ENCODE peak calls at places on chromosomes 7 and 10, in nine cellular contexts. P is IMR-90; S is cardiac muscle cell; J is GM23338; C is CD8-positive, alpha-beta memory T cell; W is transverse colon; I is stomach; H is thoracic aorta; N is BE2C. L is an unnamed sample.
A peak's percentile ranks its signal among the peaks of the same experiment; 100 is the strongest.

GRCh38 chr7:97025983-97026704 is 1.5 kb upstream of the DLX5 start:
- DNase-seq in W (no peak), J (peak; percentile 38), N (no peak), P (no peak), H (no peak), S (peak; percentile 11), I (peak; percentile 48), C (no peak), L (no peak)

GRCh38 chr7:37901236-37901827 is 15.3 kb downstream of the SFRP4 start:
- DNase-seq in H (no peak), J (peak; percentile 74), I (no peak), N (no peak), W (no peak), C (no peak), P (peak; percentile 15), S (peak; percentile 74), L (no peak)

GRCh38 chr7:2554654-2555053 is 670 bp downstream of the BRAT1 start:
- DNase-seq in H (no peak), P (no peak), I (no peak), N (peak; percentile 39), C (no peak), J (no peak), S (no peak), W (no peak), L (no peak)

GRCh38 chr10:77641788-77642397 is 4.3 kb upstream of the KCNMA1 start:
- DNase-seq in J (peak; percentile 91), W (peak; percentile 64), C (peak; percentile 20), H (peak; percentile 77), I (peak; percentile 77), S (peak; percentile 83), N (peak; percentile 72), P (peak; percentile 83), L (peak; percentile 21)

GRCh38 chr10:44788147-44788819 is 122.9 kb upstream of the TMEM72 start:
- DNase-seq in P (peak; percentile 45), N (no peak), C (no peak), W (no peak), J (no peak), I (no peak), S (no peak), H (no peak), L (no peak)

GRCh38 chr7:130240240-130240639 is 26.4 kb upstream of the CPA2 start:
- DNase-seq in J (no peak), N (no peak), S (no peak), W (no peak), I (no peak), H (no peak), P (no peak), C (no peak), L (no peak)

GRCh38 chr10:89090760-89091455 is 100.3 kb downstream of the FAS start:
- DNase-seq in I (no peak), H (no peak), P (peak; percentile 36), J (no peak), N (no peak), S (peak; percentile 64), W (no peak), C (no peak), L (no peak)

GRCh38 chr10:24288581-24288980 is 79.6 kb downstream of the KIAA1217 start:
- DNase-seq in H (no peak), J (no peak), S (no peak), W (no peak), C (no peak), N (no peak), P (no peak), I (no peak), L (no peak)

GRCh38 chr10:63416376-63416775 is 49.4 kb downstream of the JMJD1C start:
- DNase-seq in S (no peak), W (no peak), C (no peak), J (no peak), P (peak; percentile 43), H (no peak), N (no peak), I (no peak), L (no peak)

GRCh38 chr7:158423190-158423555 is 164.4 kb downstream of the PTPRN2 start:
- DNase-seq in P (no peak), W (no peak), S (no peak), J (no peak), I (no peak), H (no peak), C (no peak), N (no peak), L (no peak)

GRCh38 chr10:131726460-131726861 is 174.3 kb upstream of the PPP2R2D start:
- DNase-seq in I (peak; percentile 43), C (no peak), W (no peak), J (peak; percentile 65), H (no peak), N (no peak), S (peak; percentile 4), P (no peak), L (no peak)

GRCh38 chr7:6160191-6160623 is 112.2 kb downstream of the CYTH3 start:
- DNase-seq in N (peak; percentile 82), H (no peak), W (peak; percentile 44), J (peak; percentile 83), C (no peak), P (peak; percentile 65), S (peak; percentile 88), I (peak; percentile 51), L (no peak)

GRCh38 chr7:152553671-152554317 is 118.0 kb upstream of the KMT2C start:
- DNase-seq in N (no peak), H (no peak), I (no peak), J (peak; percentile 65), S (no peak), W (no peak), C (no peak), P (no peak), L (no peak)

GRCh38 chr7:46281071-46281470 is 360.0 kb upstream of the IGFBP3 start:
- DNase-seq in I (no peak), S (no peak), N (no peak), H (no peak), W (no peak), J (peak; percentile 15), C (no peak), P (no peak), L (no peak)

GRCh38 chr10:11231285-11231684 is 213.6 kb downstream of the CELF2 start:
- DNase-seq in J (no peak), P (no peak), N (no peak), W (no peak), S (no peak), I (no peak), H (no peak), C (no peak), L (no peak)
- H3K27me3 ChIP-seq in J (no peaks in the 10 kb centered on the region), P (no peaks in the 10 kb centered on the region), N (no peaks in the 10 kb centered on the region), W (no peaks in the 10 kb centered on the region), S (no peaks in the 10 kb centered on the region), I (no peaks in the 10 kb centered on the region), H (no peaks in the 10 kb centered on the region), C (no peaks in the 10 kb centered on the region), L (no peaks in the 10 kb centered on the region)

GRCh38 chr7:107244613-107245012 is 75.8 kb downstream of the HBP1 start:
- DNase-seq in H (no peak), W (no peak), J (no peak), I (no peak), N (no peak), C (no peak), S (no peak), P (no peak), L (no peak)
- H3K4me1 ChIP-seq in H (no peaks in the 10 kb centered on the region), W (no peaks in the 10 kb centered on the region), J (peaks cover 3% of the 10 kb centered on the region), I (no peaks in the 10 kb centered on the region), N (no peaks in the 10 kb centered on the region), C (no peaks in the 10 kb centered on the region), S (no peaks in the 10 kb centered on the region), P (no peaks in the 10 kb centered on the region), L (no peaks in the 10 kb centered on the region)

GRCh38 chr7:17298102-17298839 is at the start of gene AHR:
- DNase-seq in P (peak; percentile 95), N (peak; percentile 88), J (peak; percentile 91), H (peak; percentile 80), I (peak; percentile 95), S (peak; percentile 98), W (peak; percentile 95), C (peak; percentile 78), L (peak; percentile 81)
- H3K4me3 ChIP-seq in P (peak within 1 kb of the TSS; percentile 98), N (peak within 1 kb of the TSS; percentile 43), J (peak within 1 kb of the TSS; percentile 84), H (peak within 1 kb of the TSS; percentile 99), I (peak within 1 kb of the TSS; percentile 91), S (peak within 1 kb of the TSS; percentile 85), W (peak within 1 kb of the TSS; percentile 84), C (peak within 1 kb of the TSS; percentile 75), L (peak within 1 kb of the TSS; percentile 70)

GRCh38 chr10:101223274-101224059 is 5.8 kb downstream of the LBX1 start:
- DNase-seq in C (no peak), H (no peak), J (peak; percentile 71), W (no peak), S (no peak), P (no peak), N (no peak), I (no peak), L (no peak)
- H3K27me3 ChIP-seq in C (peaks cover 90% of the 10 kb centered on the region), H (peaks cover 35% of the 10 kb centered on the region), J (peaks cover 100% of the 10 kb centered on the region), W (peaks cover 100% of the 10 kb centered on the region), S (peaks cover 100% of the 10 kb centered on the region), P (peaks cover 97% of the 10 kb centered on the region), N (peaks cover 100% of the 10 kb centered on the region), I (peaks cover 50% of the 10 kb centered on the region), L (peaks cover 14% of the 10 kb centered on the region)

GRCh38 chr10:86733260-86733671 is 23.2 kb upstream of the BMPR1A start:
- DNase-seq in S (peak; percentile 29), C (no peak), N (no peak), J (no peak), P (peak; percentile 8), I (no peak), H (no peak), W (peak; percentile 40), L (no peak)
- H3K4me1 ChIP-seq in S (peaks cover 38% of the 10 kb centered on the region), C (no peaks in the 10 kb centered on the region), N (no peaks in the 10 kb centered on the region), J (peaks cover 5% of the 10 kb centered on the region), P (no peaks in the 10 kb centered on the region), I (peaks cover 29% of the 10 kb centered on the region), H (peaks cover 27% of the 10 kb centered on the region), W (peaks cover 28% of the 10 kb centered on the region), L (no peaks in the 10 kb centered on the region)

GRCh38 chr7:28868700-28869099 is 89.4 kb downstream of the TRIL start:
- DNase-seq in N (no peak), C (no peak), I (no peak), S (no peak), J (no peak), W (no peak), P (no peak), H (no peak), L (no peak)
- H3K4me3 ChIP-seq in N (no peak overlapping the region), C (no peak overlapping the region), I (no peak overlapping the region), S (no peak overlapping the region), J (no peak overlapping the region), W (no peak overlapping the region), P (no peak overlapping the region), H (no peak overlapping the region), L (no peak overlapping the region)

GRCh38 chr7:29565634-29565981 is 2.0 kb downstream of the PRR15 start:
- DNase-seq in P (no peak), H (no peak), N (no peak), I (no peak), C (no peak), J (no peak), W (no peak), S (no peak), L (no peak)
- H3K27me3 ChIP-seq in P (peaks cover 49% of the 10 kb centered on the region), H (no peaks in the 10 kb centered on the region), N (peaks cover 89% of the 10 kb centered on the region), I (no peaks in the 10 kb centered on the region), C (peaks cover 26% of the 10 kb centered on the region), J (peaks cover 28% of the 10 kb centered on the region), W (peaks cover 64% of the 10 kb centered on the region), S (peaks cover 75% of the 10 kb centered on the region), L (no peaks in the 10 kb centered on the region)

GRCh38 chr7:95397381-95397780 is 1.2 kb upstream of the PON3 start:
- DNase-seq in H (no peak), N (no peak), I (no peak), P (no peak), W (no peak), C (no peak), S (no peak), J (no peak), L (no peak)
- H3K4me1 ChIP-seq in H (no peaks in the 10 kb centered on the region), N (no peaks in the 10 kb centered on the region), I (peaks cover 6% of the 10 kb centered on the region), P (no peaks in the 10 kb centered on the region), W (peaks cover 9% of the 10 kb centered on the region), C (no peaks in the 10 kb centered on the region), S (no peaks in the 10 kb centered on the region), J (peaks cover 3% of the 10 kb centered on the region), L (no peaks in the 10 kb centered on the region)

L was measured in naive thymus-derived CD4-positive, alpha-beta T cell.